ENCODE peak calls at places on chromosomes 3 and 15, in seven cellular contexts. V is left cardiac atrium, J is LHCN-M2, K is breast epithelium, Y is aorta, N is natural killer cell, F is AG08395. H is an unnamed sample.

GRCh38 chr3:47985376-47985775 is 30.8 kb downstream of the MAP4 start:
- DNase-seq in Y (no peak), J (no peak), F (peak), N (no peak), K (no peak), V (no peak), H (no peak)

GRCh38 chr3:127044996-127045395 is 62.1 kb downstream of the PLXNA1 start:
- DNase-seq in Y (peak), V (peak), K (peak), N (no peak), J (no peak), F (peak), H (no peak)

GRCh38 chr3:109270779-109271178 is 45.5 kb downstream of the DPPA2 start:
- DNase-seq in K (no peak), J (no peak), V (no peak), N (no peak), F (no peak), Y (no peak), H (no peak)

GRCh38 chr3:23096041-23096440 is 107.1 kb upstream of the UBE2E2 start:
- DNase-seq in N (no peak), F (no peak), V (no peak), K (no peak), J (no peak), Y (no peak), H (no peak)

GRCh38 chr15:44489464-44489863 is 47.5 kb upstream of the EIF3J start:
- DNase-seq in N (no peak), V (no peak), Y (no peak), F (peak), K (no peak), J (peak), H (peak)

GRCh38 chr15:51585953-51586352 is 36.6 kb downstream of the DMXL2 start:
- DNase-seq in Y (no peak), V (no peak), N (no peak), F (no peak), J (no peak), K (no peak), H (no peak)

GRCh38 chr3:188554404-188554803 is 400.4 kb downstream of the LPP start:
- DNase-seq in N (no peak), K (no peak), V (no peak), Y (no peak), F (peak), J (peak), H (peak)

GRCh38 chr3:139100821-139101220 is 56.1 kb upstream of the PRR23C start:
- DNase-seq in J (no peak), N (no peak), F (no peak), V (no peak), K (no peak), Y (no peak), H (no peak)

GRCh38 chr3:126349071-126349470 is 8.1 kb downstream of the KLF15 start:
- DNase-seq in F (no peak), V (no peak), N (peak), J (no peak), K (no peak), Y (peak), H (no peak)

GRCh38 chr15:38127306-38127731 is 125.3 kb upstream of the SPRED1 start:
- DNase-seq in Y (no peak), F (no peak), V (no peak), J (peak), N (no peak), K (no peak), H (no peak)

GRCh38 chr3:45275006-45275704 is 49.1 kb upstream of the TMEM158 start:
- DNase-seq in K (no peak), F (no peak), V (no peak), J (no peak), N (no peak), Y (no peak), H (no peak)

GRCh38 chr3:116837474-116837873 is 127.9 kb downstream of the TUSC7 start:
- DNase-seq in K (no peak), F (no peak), Y (no peak), N (no peak), J (no peak), V (no peak), H (no peak)

GRCh38 chr3:115784739-115785571 is 161.6 kb downstream of the GAP43 start:
- DNase-seq in N (no peak), F (peak), V (no peak), K (no peak), Y (no peak), J (peak), H (peak)

GRCh38 chr15:95895510-95895909 is 435.0 kb upstream of the NR2F2 start:
- DNase-seq in V (no peak), J (no peak), K (no peak), Y (no peak), F (no peak), N (no peak), H (no peak)

GRCh38 chr15:90113166-90113565 is 10.9 kb upstream of the IDH2 start:
- DNase-seq in K (no peak), V (no peak), F (no peak), N (no peak), Y (no peak), J (no peak), H (no peak)

GRCh38 chr3:11522953-11523792 is 120.5 kb downstream of the VGLL4 start:
- DNase-seq in F (no peak), V (no peak), N (no peak), K (no peak), J (no peak), Y (no peak), H (peak)

GRCh38 chr3:56783644-56784451 is 17.9 kb downstream of the ARHGEF3 start:
- DNase-seq in F (peak), J (peak), N (peak), Y (peak), K (peak), V (peak), H (peak)